ENCODE peak calls at places on chromosomes 5 and 9, in six cellular contexts. H, V, Z, S, T and B are unnamed samples.

GRCh38 chr5:180201051-180201987 is 7.7 kb downstream of the RASGEF1C start:
- DNase-seq in H (no peak), S (no peak), T (no peak), Z (no peak), V (no peak), B (no peak)

GRCh38 chr5:125410501-125411162 is 664.2 kb upstream of the ZNF608 start:
- DNase-seq in T (no peak), Z (peak; percentile 90), H (no peak), S (no peak), V (no peak), B (no peak)

GRCh38 chr5:14556015-14556414 is 25.6 kb upstream of the OTULINL start:
- DNase-seq in Z (no peak), H (no peak), T (no peak), V (no peak), S (no peak), B (no peak)

GRCh38 chr5:112174959-112175594 is 244.0 kb downstream of the EPB41L4A start:
- DNase-seq in T (peak; percentile 53), S (no peak), Z (peak; percentile 25), V (no peak), H (no peak), B (no peak)

GRCh38 chr9:96321515-96321914 is 19.5 kb upstream of the HSD17B3 start:
- DNase-seq in T (no peak), Z (no peak), H (no peak), S (no peak), V (no peak), B (no peak)

GRCh38 chr9:70601000-70601929 is 186.8 kb upstream of the KLF9 start:
- DNase-seq in H (peak; percentile 95), S (peak; percentile 97), V (peak; percentile 97), T (peak; percentile 92), Z (peak; percentile 100), B (peak; percentile 95)

GRCh38 chr9:14323083-14323968 is 9.4 kb upstream of the NFIB start:
- DNase-seq in T (no peak), Z (no peak), S (no peak), H (no peak), V (no peak), B (no peak)

GRCh38 chr9:70411141-70411929 is 3.1 kb downstream of the KLF9 start:
- DNase-seq in V (peak; percentile 75), Z (peak; percentile 78), S (peak; percentile 65), T (peak; percentile 61), H (peak; percentile 82), B (peak; percentile 48)

GRCh38 chr5:107526-107925 is 15.6 kb downstream of the PLEKHG4B start:
- DNase-seq in T (no peak), H (no peak), V (no peak), Z (no peak), S (no peak), B (no peak)

GRCh38 chr5:130520211-130520610 is 615.9 kb downstream of the CHSY3 start:
- DNase-seq in V (no peak), S (no peak), Z (peak; percentile 69), T (no peak), H (no peak), B (no peak)
- H3K4me1 ChIP-seq in V (no peaks in the 10 kb centered on the region), S (no peaks in the 10 kb centered on the region), Z (no peaks in the 10 kb centered on the region), T (no peaks in the 10 kb centered on the region), H (no peaks in the 10 kb centered on the region), B (no peaks in the 10 kb centered on the region)

DNA sequence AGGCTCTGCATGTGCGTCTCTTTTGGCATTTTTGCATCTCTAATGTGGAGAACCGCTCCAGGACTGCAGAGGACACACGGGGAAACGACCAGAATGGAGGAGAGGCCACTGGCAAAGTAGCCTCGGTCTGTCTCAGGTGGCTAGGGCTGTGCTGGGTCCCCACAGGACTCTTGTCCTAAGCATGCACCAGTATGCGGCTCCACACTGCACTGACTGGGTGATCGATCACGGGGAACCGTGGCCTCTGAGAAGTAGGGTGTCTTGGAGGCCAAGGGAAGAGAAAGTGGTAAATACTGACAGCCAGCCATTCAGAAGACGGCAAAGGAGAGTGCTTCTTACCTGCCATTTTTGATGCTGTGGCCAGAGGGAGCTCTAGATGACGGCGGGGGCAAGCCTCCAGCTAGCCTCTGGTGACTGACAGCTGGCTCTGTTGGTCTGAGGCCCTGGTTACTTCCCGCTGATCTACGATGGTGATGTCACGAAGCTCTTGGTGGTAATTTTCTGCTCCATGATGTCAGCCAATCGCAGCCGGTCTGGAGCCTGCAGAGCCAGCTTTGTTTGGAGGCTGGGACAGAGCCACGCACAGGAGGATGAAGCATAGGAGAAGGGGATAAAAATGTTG is 40.4 kb upstream of the GADD45G start:
- DNase-seq in Z (no peak), H (no peak), V (no peak), T (no peak), S (no peak), B (no peak)
- TF ChIP-seq CTCF in Z (peak; percentile 6), H (no peak), V (no peak), T (no peak), S (no peak), B (no peak)

DNA sequence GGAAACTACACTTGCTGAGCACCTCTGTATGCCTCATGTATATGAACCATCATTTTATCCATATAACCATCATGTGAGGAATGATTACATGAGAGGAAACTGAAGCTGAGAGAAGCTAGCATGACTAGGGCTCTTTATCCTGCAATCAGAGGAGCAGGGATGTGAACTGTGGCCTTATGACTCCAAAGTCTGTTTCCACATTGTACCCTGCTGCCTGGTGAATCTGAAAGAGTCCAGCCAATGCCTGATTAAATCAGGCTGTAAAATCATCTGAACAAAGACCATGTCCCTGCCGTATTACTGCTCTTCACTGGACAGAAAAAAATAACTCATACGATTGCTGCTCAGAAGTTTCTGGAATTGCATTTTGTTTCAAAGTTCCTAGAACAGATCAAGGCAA is 67.0 kb downstream of the LPAR1 start:
- DNase-seq in H (no peak), T (no peak), S (no peak), V (no peak), Z (no peak), B (no peak)
- H3K27ac ChIP-seq in H (no peak overlapping the region), T (no peak overlapping the region), S (no peak overlapping the region), V (no peak overlapping the region), Z (no peak overlapping the region), B (no peak overlapping the region)

GRCh38 chr9:127580371-127580770 is 31.7 kb upstream of the STXBP1 start:
- DNase-seq in S (no peak), H (no peak), V (no peak), Z (no peak), T (no peak), B (no peak)
- H3K4me1 ChIP-seq in S (peaks cover 10% of the 10 kb centered on the region), H (peaks cover 36% of the 10 kb centered on the region), V (no peaks in the 10 kb centered on the region), Z (peaks cover 19% of the 10 kb centered on the region), T (peaks cover 28% of the 10 kb centered on the region), B (peaks cover 31% of the 10 kb centered on the region)

DNA sequence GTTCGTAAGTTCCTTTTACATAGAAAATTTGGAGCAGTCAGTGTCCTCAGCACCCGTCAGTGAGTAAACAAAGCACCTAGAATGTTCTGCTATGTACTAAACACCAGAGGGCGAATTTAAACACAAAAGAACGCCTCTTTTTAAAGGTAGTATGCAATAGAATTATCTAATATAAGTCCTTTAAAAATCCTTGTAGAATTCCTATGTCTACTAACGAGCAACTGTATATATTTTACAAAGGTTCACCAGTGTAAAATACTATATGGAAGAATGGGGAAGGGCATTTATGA is 499 bp upstream of the TMEM232 start:
- DNase-seq in Z (no peak), V (no peak), S (no peak), H (no peak), T (no peak), B (no peak)
- TF ChIP-seq CTCF in Z (peak; percentile 2), V (no peak), S (no peak), H (no peak), T (no peak), B (no peak)

GRCh38 chr5:83476470-83476817 is 4.9 kb downstream of the VCAN start:
- DNase-seq in S (no peak), Z (no peak), H (no peak), T (no peak), V (no peak), B (no peak)
- H3K27ac ChIP-seq in S (no peak overlapping the region), Z (peak overlapping the region; percentile 31), H (no peak overlapping the region), T (no peak overlapping the region), V (peak overlapping the region; percentile 29), B (no peak overlapping the region)

GRCh38 chr5:96259211-96259772 is 173.8 kb downstream of the PCSK1 start:
- DNase-seq in H (no peak), Z (peak; percentile 74), T (no peak), S (no peak), V (no peak), B (no peak)
- H3K4me1 ChIP-seq in H (no peaks in the 10 kb centered on the region), Z (peaks cover 12% of the 10 kb centered on the region), T (no peaks in the 10 kb centered on the region), S (no peaks in the 10 kb centered on the region), V (no peaks in the 10 kb centered on the region), B (no peaks in the 10 kb centered on the region)